ENCODE peak calls at places on chromosomes 13 and 19, in ten cellular contexts. Q is NCI-H2029, P is NCI-H2081, D is fibroblast of lung, V is uterus, I is fibroblast of gingiva, T is mucosa of gallbladder, C is colonic mucosa, S is neural progenitor cell, M is ELF-1. A is an unnamed sample.

GRCh38 chr13:93534181-93534700 is 307.6 kb downstream of the GPC6 start:
- DNase-seq in C (no peak), Q (peak; percentile 59), V (peak; percentile 11), D (peak; percentile 19), P (no peak), I (no peak), S (no peak), M (no peak), T (no peak), A (no peak)

GRCh38 chr13:109036091-109036490 is 406.7 kb downstream of the MYO16 start:
- DNase-seq in V (no peak), S (no peak), C (no peak), T (no peak), Q (no peak), D (peak; percentile 16), P (no peak), I (no peak), M (no peak), A (no peak)

GRCh38 chr19:12092065-12092867 is 27.7 kb downstream of the ZNF844 start:
- DNase-seq in P (no peak), V (peak; percentile 77), S (peak; percentile 94), Q (no peak), T (peak; percentile 86), C (peak; percentile 88), I (peak; percentile 84), D (peak; percentile 89), M (peak; percentile 96), A (no peak)

GRCh38 chr13:38358703-38359102 is 9.1 kb downstream of the UFM1 start:
- DNase-seq in T (no peak), P (no peak), Q (no peak), D (no peak), V (no peak), I (no peak), C (no peak), S (no peak), M (no peak), A (no peak)

GRCh38 chr13:49791753-49792549 is 531 bp downstream of the KPNA3 start:
- DNase-seq in S (peak; percentile 66), D (peak; percentile 55), M (peak; percentile 66), I (peak; percentile 17), C (peak; percentile 58), Q (no peak), V (peak; percentile 45), P (peak; percentile 8), T (peak; percentile 22), A (no peak)

GRCh38 chr13:20702530-20702929 is 969 bp upstream of the IL17D start:
- DNase-seq in T (no peak), V (no peak), M (no peak), S (no peak), P (no peak), C (peak; percentile 48), I (no peak), Q (no peak), D (no peak), A (peak; percentile 60)

GRCh38 chr19:39848392-39848791 is 2.2 kb upstream of the FBL start:
- DNase-seq in C (no peak), P (no peak), S (no peak), D (no peak), I (no peak), T (no peak), M (no peak), V (no peak), Q (no peak), A (no peak)

GRCh38 chr13:29902632-29903305 is 52.4 kb upstream of the UBL3 start:
- DNase-seq in Q (no peak), I (no peak), T (no peak), C (no peak), M (no peak), P (no peak), S (no peak), V (no peak), D (no peak), A (no peak)

A was measured in HT-29.